ENCODE peak calls at places on chromosomes 5 and 9, in four cellular contexts. V is M059J, S is neural crest cell, U is progenitor cell of endocrine pancreas. H is an unnamed sample.

GRCh38 chr5:137215261-137215660 is 283.9 kb downstream of the SPOCK1 start:
- DNase-seq in V (no peak), S (no peak), U (no peak), H (no peak)

GRCh38 chr9:91534374-91534773 is 110.7 kb upstream of the NFIL3 start:
- DNase-seq in V (peak), S (no peak), U (no peak), H (no peak)

GRCh38 chr9:126965541-126966428 is 51.2 kb downstream of the RALGPS1 start:
- DNase-seq in V (peak), S (peak), U (no peak), H (peak)

GRCh38 chr5:60578295-60578694 is 121.7 kb downstream of the DEPDC1B start:
- DNase-seq in V (peak), S (no peak), U (no peak), H (no peak)

GRCh38 chr5:82351754-82352145 is 73.6 kb upstream of the RPS23 start:
- DNase-seq in V (peak), S (no peak), U (no peak), H (no peak)

GRCh38 chr9:69170231-69170630 is 3.8 kb upstream of the TJP2 start:
- DNase-seq in V (no peak), S (no peak), U (no peak), H (no peak)

GRCh38 chr9:129145841-129146292 is 32.2 kb downstream of the IER5L start:
- DNase-seq in V (peak), S (no peak), U (no peak), H (peak)

GRCh38 chr9:26800322-26800721 is 92.3 kb downstream of the CAAP1 start:
- DNase-seq in V (no peak), S (no peak), U (no peak), H (no peak)

GRCh38 chr9:91978739-91979414 is 28.8 kb upstream of the ROR2 start:
- DNase-seq in V (peak), S (peak), U (no peak), H (peak)

GRCh38 chr5:73307645-73308346 is 134.8 kb downstream of the TMEM174 start:
- DNase-seq in V (peak), S (no peak), U (no peak), H (no peak)

GRCh38 chr5:96881511-96882115 is 5.3 kb downstream of the ERAP2 start:
- DNase-seq in V (peak), S (no peak), U (no peak), H (no peak)

GRCh38 chr9:109267555-109267954 is 53.3 kb downstream of the EPB41L4B start:
- DNase-seq in V (no peak), S (no peak), U (no peak), H (no peak)

GRCh38 chr9:77589046-77589795 is 58.9 kb downstream of the GNA14 start:
- DNase-seq in V (peak), S (no peak), U (no peak), H (no peak)

GRCh38 chr9:38768351-38768761 is 48.4 kb upstream of the FAM240B start:
- DNase-seq in V (peak), S (no peak), U (no peak), H (no peak)

GRCh38 chr9:95992536-95992935 is 117.0 kb downstream of the ERCC6L2 start:
- DNase-seq in V (no peak), S (no peak), U (no peak), H (no peak)

GRCh38 chr9:18325337-18326011 is 148.5 kb upstream of the ADAMTSL1 start:
- DNase-seq in V (peak), S (no peak), U (no peak), H (no peak)

GRCh38 chr9:134168731-134169130 is 4.4 kb upstream of the RNU6ATAC start:
- DNase-seq in V (no peak), S (no peak), U (no peak), H (peak)

GRCh38 chr5:109611505-109611904 is 78.2 kb upstream of the MAN2A1 start:
- DNase-seq in V (no peak), S (no peak), U (no peak), H (no peak)

GRCh38 chr9:2810424-2811075 is 33.3 kb downstream of the PUM3 start:
- DNase-seq in V (no peak), S (no peak), U (no peak), H (no peak)

GRCh38 chr9:135948446-135948845 is 12.7 kb downstream of the UBAC1 start:
- DNase-seq in V (no peak), S (no peak), U (no peak), H (no peak)

GRCh38 chr5:178590141-178590923 is at the start of gene COL23A1:
- DNase-seq in V (no peak), S (peak), U (peak), H (peak)

GRCh38 chr5:64594601-64595518 is 89.0 kb downstream of the RGS7BP start:
- DNase-seq in V (no peak), S (no peak), U (no peak), H (peak)

GRCh38 chr5:113025596-113025995 is 49.0 kb downstream of the DCP2 start:
- DNase-seq in V (no peak), S (no peak), U (no peak), H (no peak)

GRCh38 chr5:177513500-177513899 is 3.3 kb downstream of the DDX41 start:
- DNase-seq in V (no peak), S (no peak), U (no peak), H (no peak)

GRCh38 chr5:14760548-14761002 is 96.1 kb downstream of the OTULIN start:
- DNase-seq in V (no peak), S (no peak), U (no peak), H (no peak)

GRCh38 chr5:129063483-129064136 is 30.9 kb upstream of the ISOC1 start:
- DNase-seq in V (peak), S (no peak), U (no peak), H (no peak)

GRCh38 chr5:178642351-178642909 is 15.6 kb upstream of the CLK4 start:
- DNase-seq in V (peak), S (no peak), U (no peak), H (no peak)